ENCODE peak calls at places on chromosomes 3 and 15, in five cellular contexts. Y is mammary epithelial cell, I is AG04449, B is fibroblast of the aortic adventitia, T is IMR-90. M is an unnamed sample.
A peak's percentile ranks its signal among the peaks of the same experiment; 100 is the strongest.

GRCh38 chr15:41337631-41338522 is 5.2 kb downstream of the NUSAP1 start:
- DNase-seq in T (no peak), Y (no peak), B (no peak), I (no peak), M (no peak)

GRCh38 chr3:169966951-169967915 is 626 bp downstream of the SEC62 start:
- DNase-seq in T (peak; percentile 49), Y (peak; percentile 53), I (no peak), B (peak; percentile 42), M (no peak)

GRCh38 chr3:152026033-152026556 is 152.7 kb downstream of the SUCNR1 start:
- DNase-seq in T (peak; percentile 89), I (peak; percentile 75), Y (peak; percentile 66), B (peak; percentile 87), M (peak; percentile 38)

GRCh38 chr3:63141-63845 is 133.3 kb upstream of the CHL1 start:
- DNase-seq in I (no peak), Y (no peak), T (no peak), B (no peak), M (no peak)

GRCh38 chr3:132444333-132444732 is 27.0 kb downstream of the DNAJC13 start:
- DNase-seq in B (peak; percentile 55), Y (no peak), I (no peak), T (peak; percentile 45), M (no peak)

GRCh38 chr3:63656791-63657190 is 4.3 kb downstream of the SNTN start:
- DNase-seq in Y (peak; percentile 21), T (peak; percentile 56), B (peak; percentile 46), I (peak; percentile 34), M (peak; percentile 46)

GRCh38 chr3:123287051-123287961 is 85.6 kb downstream of the SEC22A start:
- DNase-seq in Y (no peak), I (no peak), B (no peak), T (no peak), M (no peak)

GRCh38 chr3:100988080-100988479 is 5.1 kb downstream of the ABI3BP start:
- DNase-seq in I (no peak), B (no peak), T (no peak), Y (no peak), M (no peak)

DNA sequence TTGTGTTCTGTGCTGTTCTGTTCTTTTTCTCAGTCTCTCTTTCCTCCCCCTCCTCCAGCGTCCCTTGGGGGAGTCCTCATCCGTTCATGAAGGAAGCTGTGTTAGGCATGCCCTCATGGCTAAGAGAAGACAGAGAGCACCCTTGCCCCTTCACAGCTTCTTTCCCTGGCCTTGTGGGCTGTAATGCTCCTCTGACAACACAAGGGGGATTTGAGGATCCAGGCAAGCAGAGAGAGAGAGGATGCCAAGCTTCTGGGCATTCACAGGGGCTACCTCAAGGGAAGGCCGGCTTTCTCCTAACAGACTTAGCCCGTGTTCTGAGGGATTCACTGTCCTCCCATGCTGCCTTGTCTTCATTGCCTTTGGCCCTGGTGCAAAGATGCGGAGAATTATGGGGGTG is 389.5 kb downstream of the LRTM1 start:
- DNase-seq in T (no peak), B (no peak), I (no peak), Y (peak; percentile 7), M (no peak)
- TF ChIP-seq CTCF in T (no peak), B (no peak), I (peak; percentile 13), Y (peak; percentile 34), M (no peak)

DNA sequence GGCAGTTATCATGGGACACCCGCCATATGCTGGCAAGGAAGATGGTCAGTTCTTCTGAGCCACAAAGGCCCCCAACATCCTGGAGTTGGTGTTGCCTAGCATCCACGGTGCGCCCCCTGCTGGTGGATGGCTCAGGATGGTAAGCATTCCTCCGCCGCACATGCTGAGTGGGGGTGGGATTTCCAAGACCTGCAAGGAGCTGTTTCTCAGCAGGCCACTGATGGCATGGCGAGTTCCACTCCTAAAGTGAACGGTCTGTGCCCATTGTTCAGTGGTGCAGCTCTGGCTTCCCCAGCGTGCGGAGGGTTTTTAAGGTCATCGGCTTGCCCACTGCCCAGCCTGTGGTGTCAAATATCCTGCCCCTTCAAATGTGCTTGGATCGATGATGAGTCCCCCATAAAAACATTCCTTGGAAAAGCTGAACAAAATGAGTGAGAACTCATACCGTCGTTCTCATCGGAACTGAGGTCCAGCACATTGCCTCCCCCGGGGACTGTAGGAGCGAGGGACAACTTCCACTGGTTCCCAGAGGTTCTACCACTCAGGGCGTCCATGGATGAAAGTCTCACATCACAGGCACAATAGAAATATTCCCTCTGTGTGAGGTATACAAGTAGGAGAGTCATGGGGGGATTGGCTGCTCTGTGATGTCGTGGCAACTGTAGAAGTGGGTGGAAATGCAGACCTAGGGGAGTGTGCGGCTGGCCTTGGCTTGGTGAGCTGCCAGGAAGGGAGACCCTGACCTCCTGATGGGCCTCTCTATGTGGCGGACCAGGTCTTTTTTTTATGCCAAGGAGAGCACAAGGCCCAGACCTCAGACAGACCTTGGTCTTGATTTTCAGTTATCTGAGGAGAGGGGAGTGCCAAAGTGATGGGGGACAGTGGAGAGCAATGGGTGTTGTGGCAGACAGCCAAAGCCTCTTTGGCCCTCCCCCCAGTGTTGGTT is 102.0 kb downstream of the SNRPN start:
- DNase-seq in T (no peak), B (no peak), I (no peak), Y (no peak), M (no peak)
- H3K4me3 ChIP-seq in T (no peak overlapping the region), B (no peak overlapping the region), I (no peak overlapping the region), Y (no peak overlapping the region), M (no peak overlapping the region)

GRCh38 chr15:57611938-57612337 is 20.2 kb downstream of the MYZAP start:
- DNase-seq in I (no peak), Y (peak; percentile 89), T (no peak), B (peak; percentile 37), M (peak; percentile 17)
- TF ChIP-seq CTCF in I (no peak), Y (peak; percentile 51), T (no peak), B (peak; percentile 45), M (peak; percentile 54)

DNA sequence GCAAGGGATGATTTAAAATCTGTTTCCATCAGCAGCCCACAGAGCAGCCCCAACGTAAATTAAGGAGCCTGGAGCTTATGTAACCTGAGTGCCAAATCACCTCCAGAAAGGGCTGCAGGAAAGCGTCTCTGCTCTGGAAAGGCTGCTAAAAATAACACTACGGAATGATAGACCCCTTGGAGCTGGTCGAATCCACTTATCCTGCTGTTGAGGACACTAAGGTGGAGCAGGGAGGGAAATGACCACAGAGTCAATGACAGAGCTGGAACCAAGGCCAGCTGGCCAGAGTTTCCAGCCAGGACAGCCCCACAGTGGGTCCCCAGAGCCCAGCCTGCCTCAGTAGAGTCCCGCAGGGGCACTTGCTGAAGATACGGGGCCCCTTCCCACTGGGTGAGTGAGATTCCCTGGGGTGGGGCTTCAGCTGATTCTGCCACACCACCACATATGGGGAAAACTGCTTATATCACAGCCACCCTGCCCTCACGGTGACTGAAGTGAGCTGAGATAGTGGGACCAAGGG is 63.5 kb downstream of the EPHB1 start:
- DNase-seq in Y (no peak), I (no peak), T (no peak), B (no peak), M (no peak)
- H3K4me3 ChIP-seq in Y (no peak overlapping the region), I (no peak overlapping the region), T (no peak overlapping the region), B (no peak overlapping the region), M (no peak overlapping the region)

DNA sequence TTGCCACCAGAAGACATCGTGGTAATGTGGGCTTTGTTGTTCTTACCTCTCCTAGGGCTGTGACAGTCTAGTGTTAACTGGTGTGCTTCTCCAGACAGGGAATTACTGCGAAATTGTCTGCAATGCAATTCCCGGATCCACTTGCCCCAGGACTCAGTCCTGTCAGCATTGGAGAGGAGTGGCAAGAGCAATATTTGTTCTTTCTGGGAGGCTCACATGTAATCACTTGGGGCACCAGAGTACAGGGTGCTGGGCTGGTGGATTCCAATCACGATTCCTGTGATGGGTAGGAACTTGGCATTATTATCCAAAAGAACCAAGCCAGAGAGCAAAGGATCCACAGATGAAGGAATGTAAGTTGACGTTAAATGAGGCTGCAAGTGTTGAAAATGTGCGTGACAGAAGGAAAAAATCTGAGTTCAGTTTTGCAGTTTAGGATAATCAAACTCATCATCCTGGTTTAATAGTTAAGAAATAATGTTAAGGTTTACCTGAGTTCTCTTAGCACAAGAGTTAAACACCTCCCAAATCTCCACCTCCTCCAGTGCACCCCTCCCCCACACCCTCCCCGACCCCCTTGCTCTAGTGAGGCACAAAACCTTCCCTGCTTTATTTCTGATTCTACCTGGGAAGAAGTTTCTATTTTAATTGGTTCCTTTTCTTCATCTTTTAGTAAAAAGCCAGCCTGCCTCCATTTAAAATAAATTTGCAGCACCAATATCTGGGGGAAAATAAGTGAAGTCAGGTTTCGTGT is 79.2 kb downstream of the GMPS start:
- DNase-seq in I (no peak), B (no peak), Y (no peak), T (no peak), M (no peak)
- TF ChIP-seq CTCF in I (no peak), B (no peak), Y (no peak), T (no peak), M (no peak)

GRCh38 chr3:124883191-124883747 is 3.9 kb downstream of the ITGB5 start:
- DNase-seq in I (no peak), B (no peak), Y (no peak), T (no peak), M (no peak)

GRCh38 chr3:124882749-124883148 is 4.4 kb downstream of the ITGB5 start:
- DNase-seq in T (peak; percentile 12), I (no peak), Y (no peak), B (no peak), M (no peak)

GRCh38 chr3:124879395-124879723 is 7.8 kb downstream of the ITGB5 start:
- DNase-seq in T (no peak), I (no peak), B (no peak), Y (no peak), M (no peak)

GRCh38 chr3:124883766-124884473 is 3.2 kb downstream of the ITGB5 start:
- DNase-seq in I (no peak), Y (no peak), T (peak; percentile 65), B (peak; percentile 53), M (no peak)

DNA sequence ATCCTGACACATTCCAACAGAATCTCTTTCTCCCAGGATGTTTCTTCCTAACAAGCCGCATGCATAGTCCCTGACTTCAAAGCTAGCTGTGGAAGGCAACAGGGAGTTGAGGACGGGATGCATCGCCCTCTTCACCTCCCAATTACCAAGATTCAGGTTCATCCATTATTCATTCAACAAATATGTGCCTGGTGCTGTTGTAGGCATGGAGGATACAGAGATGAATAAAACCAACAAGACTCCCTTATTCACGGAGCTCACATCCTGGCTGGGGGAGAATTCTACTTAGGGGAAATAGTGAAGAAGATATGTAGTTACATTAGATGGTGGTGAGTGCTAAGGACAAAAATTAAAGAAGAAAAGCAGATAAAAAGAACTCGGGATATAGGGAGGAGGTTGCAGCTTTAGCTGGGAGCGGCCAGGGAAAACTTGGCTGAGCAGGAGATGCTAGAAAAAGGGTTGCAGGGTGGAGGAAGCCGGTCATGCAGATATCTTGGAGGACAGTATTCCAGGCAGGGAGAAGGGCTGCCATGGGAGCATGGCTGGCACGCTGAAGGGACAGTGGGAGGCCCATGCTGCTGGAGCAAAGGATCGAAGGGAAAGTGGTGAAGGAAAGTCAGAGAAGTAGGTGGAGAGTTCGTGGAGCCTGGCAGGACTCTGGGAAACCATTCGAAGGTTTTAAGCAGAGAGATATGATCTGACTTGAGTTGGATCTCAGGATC is 5.0 kb downstream of the ITGB5 start:
- DNase-seq in I (no peak), T (no peak), Y (no peak), B (no peak), M (no peak)
- H3K4me3 ChIP-seq in I (no peak overlapping the region), T (no peak overlapping the region), Y (no peak overlapping the region), B (no peak overlapping the region), M (no peak overlapping the region)

GRCh38 chr15:85722374-85722773 is 72.4 kb downstream of the KLHL25 start:
- DNase-seq in T (no peak), Y (no peak), I (no peak), B (no peak), M (no peak)
- TF ChIP-seq CTCF in T (no peak), Y (no peak), I (no peak), B (no peak), M (no peak)

M was measured in retinal pigment epithelial cell.